ENCODE peak calls at places on chromosome 22, in seven cellular contexts. H, U, P, T, X, V and S are unnamed samples.

GRCh38 chr22:30301995-30302809 is 12.9 kb upstream of the CASTOR1 start:
- DNase-seq in X (peak; percentile 52), T (no peak), H (no peak), V (no peak), P (no peak), U (peak; percentile 74), S (no peak)

GRCh38 chr22:50701428-50702154 is 29.0 kb downstream of the SHANK3 start:
- DNase-seq in P (no peak), T (no peak), U (no peak), X (no peak), V (no peak), H (no peak), S (no peak)

GRCh38 chr22:28141614-28142013 is 222.6 kb upstream of the PITPNB start:
- DNase-seq in P (no peak), U (no peak), T (no peak), X (no peak), H (no peak), V (no peak), S (no peak)

GRCh38 chr22:20015971-20016733 is 471 bp downstream of the ARVCF start:
- DNase-seq in P (no peak), U (peak; percentile 34), T (peak; percentile 33), H (no peak), V (peak; percentile 31), X (peak; percentile 74), S (no peak)

GRCh38 chr22:23053912-23054530 is 16.3 kb upstream of the GNAZ start:
- DNase-seq in T (no peak), X (no peak), U (no peak), V (no peak), P (no peak), H (no peak), S (no peak)

GRCh38 chr22:45918455-45919370 is 58.2 kb downstream of the WNT7B start:
- DNase-seq in X (no peak), H (no peak), T (no peak), U (no peak), V (no peak), P (no peak), S (no peak)

GRCh38 chr22:27628891-27629631 is 172.5 kb downstream of the MN1 start:
- DNase-seq in H (no peak), V (no peak), P (no peak), X (no peak), U (no peak), T (no peak), S (no peak)

GRCh38 chr22:49588739-49589138 is 238.9 kb downstream of the BRD1 start:
- DNase-seq in H (no peak), X (no peak), U (no peak), V (no peak), T (no peak), P (no peak), S (no peak)

GRCh38 chr22:16961477-16962186 is 46.4 kb downstream of the GAB4 start:
- DNase-seq in U (no peak), V (no peak), P (no peak), T (no peak), H (peak; percentile 24), X (no peak), S (no peak)

GRCh38 chr22:46561435-46561905 is 24.1 kb upstream of the CELSR1 start:
- DNase-seq in X (peak; percentile 68), U (no peak), H (peak; percentile 85), V (no peak), P (no peak), T (peak; percentile 67), S (no peak)

GRCh38 chr22:20584872-20585639 is 77.6 kb downstream of the MED15 start:
- DNase-seq in U (no peak), H (no peak), P (no peak), X (no peak), T (no peak), V (no peak), S (no peak)

GRCh38 chr22:37282385-37282677 is at the start of gene CYTH4:
- DNase-seq in H (peak; percentile 82), U (peak; percentile 55), P (peak; percentile 59), T (no peak), X (peak; percentile 14), V (no peak), S (peak; percentile 62)

GRCh38 chr22:36365020-36365411 is 22.8 kb downstream of the MYH9 start:
- DNase-seq in P (no peak), H (peak; percentile 80), V (no peak), X (peak; percentile 54), U (peak; percentile 67), T (no peak), S (peak; percentile 86)

GRCh38 chr22:37639771-37640590 is 512 bp downstream of the SH3BP1 start:
- DNase-seq in H (peak; percentile 74), T (peak; percentile 5), X (no peak), P (no peak), U (no peak), V (no peak), S (no peak)

GRCh38 chr22:19886605-19887250 is 32.1 kb upstream of the GNB1L start:
- DNase-seq in T (no peak), U (no peak), H (no peak), V (no peak), X (no peak), P (no peak), S (no peak)

GRCh38 chr22:20449819-20450550 is 12.4 kb upstream of the SCARF2 start:
- DNase-seq in H (no peak), V (no peak), T (no peak), P (no peak), U (no peak), X (no peak), S (no peak)

GRCh38 chr22:36156515-36157419 is 3.8 kb downstream of the APOL3 start:
- DNase-seq in H (peak; percentile 46), U (peak; percentile 68), P (no peak), V (no peak), T (no peak), X (peak; percentile 74), S (peak; percentile 73)

GRCh38 chr22:48919851-48920589 is 907.7 kb downstream of the BRD1 start:
- DNase-seq in H (no peak), V (no peak), T (peak; percentile 12), X (no peak), U (no peak), P (no peak), S (no peak)

GRCh38 chr22:19122752-19123492 is 710 bp upstream of the DGCR2 start:
- DNase-seq in X (peak; percentile 50), U (no peak), V (no peak), H (no peak), T (peak; percentile 35), P (no peak), S (no peak)

GRCh38 chr22:35567794-35568193 is 27.2 kb downstream of the RASD2 start:
- DNase-seq in X (no peak), V (no peak), H (no peak), U (no peak), P (no peak), T (peak; percentile 16), S (no peak)

GRCh38 chr22:22579869-22580604 is 21.0 kb upstream of the PRAME start:
- DNase-seq in H (no peak), V (no peak), P (no peak), U (no peak), X (no peak), T (no peak), S (no peak)

GRCh38 chr22:27845603-27846100 is 44.1 kb upstream of the MN1 start:
- DNase-seq in T (no peak), V (no peak), X (no peak), P (no peak), H (no peak), U (no peak), S (no peak)

GRCh38 chr22:17869285-17870096 is 95.2 kb upstream of the BID start:
- DNase-seq in P (no peak), V (no peak), X (no peak), T (no peak), U (no peak), H (no peak), S (no peak)

GRCh38 chr22:49497266-49497665 is 330.4 kb downstream of the BRD1 start:
- DNase-seq in T (no peak), U (no peak), V (no peak), H (no peak), X (no peak), P (no peak), S (no peak)

GRCh38 chr22:21628386-21629261 is 1.2 kb downstream of the YDJC start:
- DNase-seq in P (no peak), T (no peak), X (no peak), U (no peak), V (no peak), H (no peak), S (no peak)